ENCODE peak calls at places on chromosomes 11 and 22, in eight cellular contexts. One of them, this sample, is unnamed.

GRCh38 chr11:131864205-131864604 is 493.8 kb downstream of the NTM start:
- DNase-seq in T-cell: no peak
- DNase-seq in HTR-8/SVneo: no peak
- DNase-seq in activated CD8-positive, alpha-beta memory T cell treated with anti-CD3 and anti-CD28 coated beads, Interleukin-2, amount 50 U/mL, for 4 hours: no peak
- DNase-seq in LoVo: no peak
- DNase-seq in GM18507: no peak
- DNase-seq in stimulated activated CD4-positive, alpha-beta T cell treated with anti-CD3 and anti-CD28 coated beads, Interleukin-1b, Interleukin-23, amount 100 ng/mL, for 4 hours: no peak
- DNase-seq in fibroblast of lung: no peak
- DNase-seq in this sample: no peak

GRCh38 chr11:1767399-1768140 is 3.8 kb upstream of the CTSD start:
- DNase-seq in T-cell: no peak
- DNase-seq in activated CD8-positive, alpha-beta memory T cell treated with anti-CD3 and anti-CD28 coated beads, Interleukin-2, amount 50 U/mL, for 4 hours: no peak
- DNase-seq in fibroblast of lung: no peak
- DNase-seq in stimulated activated CD4-positive, alpha-beta T cell treated with anti-CD3 and anti-CD28 coated beads, Interleukin-1b, Interleukin-23, amount 100 ng/mL, for 4 hours: no peak
- DNase-seq in GM18507: no peak
- DNase-seq in HTR-8/SVneo: no peak
- DNase-seq in LoVo: no peak
- DNase-seq in this sample: no peak

GRCh38 chr11:17598700-17599459 is 51.8 kb downstream of the OTOG start:
- DNase-seq in activated CD8-positive, alpha-beta memory T cell treated with anti-CD3 and anti-CD28 coated beads, Interleukin-2, amount 50 U/mL, for 4 hours: peak
- DNase-seq in GM18507: peak
- DNase-seq in HTR-8/SVneo: peak
- DNase-seq in T-cell: peak
- DNase-seq in stimulated activated CD4-positive, alpha-beta T cell treated with anti-CD3 and anti-CD28 coated beads, Interleukin-1b, Interleukin-23, amount 100 ng/mL, for 4 hours: peak
- DNase-seq in fibroblast of lung: peak
- DNase-seq in LoVo: peak
- DNase-seq in this sample: peak

GRCh38 chr11:61488651-61489291 is 19.8 kb upstream of the LRRC10B start:
- DNase-seq in GM18507: no peak
- DNase-seq in activated CD8-positive, alpha-beta memory T cell treated with anti-CD3 and anti-CD28 coated beads, Interleukin-2, amount 50 U/mL, for 4 hours: no peak
- DNase-seq in fibroblast of lung: peak
- DNase-seq in HTR-8/SVneo: no peak
- DNase-seq in LoVo: no peak
- DNase-seq in stimulated activated CD4-positive, alpha-beta T cell treated with anti-CD3 and anti-CD28 coated beads, Interleukin-1b, Interleukin-23, amount 100 ng/mL, for 4 hours: no peak
- DNase-seq in T-cell: no peak
- DNase-seq in this sample: no peak

GRCh38 chr11:126870021-126870420 is 130.5 kb downstream of the KIRREL3 start:
- DNase-seq in LoVo: no peak
- DNase-seq in T-cell: no peak
- DNase-seq in activated CD8-positive, alpha-beta memory T cell treated with anti-CD3 and anti-CD28 coated beads, Interleukin-2, amount 50 U/mL, for 4 hours: no peak
- DNase-seq in fibroblast of lung: no peak
- DNase-seq in stimulated activated CD4-positive, alpha-beta T cell treated with anti-CD3 and anti-CD28 coated beads, Interleukin-1b, Interleukin-23, amount 100 ng/mL, for 4 hours: no peak
- DNase-seq in HTR-8/SVneo: peak
- DNase-seq in GM18507: no peak
- DNase-seq in this sample: no peak

GRCh38 chr22:50245214-50246072 is 620 bp upstream of the TUBGCP6 start:
- DNase-seq in LoVo: peak
- DNase-seq in fibroblast of lung: no peak
- DNase-seq in T-cell: no peak
- DNase-seq in HTR-8/SVneo: no peak
- DNase-seq in activated CD8-positive, alpha-beta memory T cell treated with anti-CD3 and anti-CD28 coated beads, Interleukin-2, amount 50 U/mL, for 4 hours: no peak
- DNase-seq in GM18507: no peak
- DNase-seq in stimulated activated CD4-positive, alpha-beta T cell treated with anti-CD3 and anti-CD28 coated beads, Interleukin-1b, Interleukin-23, amount 100 ng/mL, for 4 hours: no peak
- DNase-seq in this sample: no peak

GRCh38 chr22:44023404-44024287 is 456 bp upstream of the PARVB start:
- DNase-seq in activated CD8-positive, alpha-beta memory T cell treated with anti-CD3 and anti-CD28 coated beads, Interleukin-2, amount 50 U/mL, for 4 hours: peak
- DNase-seq in stimulated activated CD4-positive, alpha-beta T cell treated with anti-CD3 and anti-CD28 coated beads, Interleukin-1b, Interleukin-23, amount 100 ng/mL, for 4 hours: peak
- DNase-seq in HTR-8/SVneo: peak
- DNase-seq in T-cell: peak
- DNase-seq in LoVo: peak
- DNase-seq in fibroblast of lung: peak
- DNase-seq in GM18507: no peak
- DNase-seq in this sample: no peak

GRCh38 chr22:33909075-33909458 is 11.2 kb downstream of the LARGE1 start:
- DNase-seq in T-cell: no peak
- DNase-seq in fibroblast of lung: peak
- DNase-seq in HTR-8/SVneo: no peak
- DNase-seq in stimulated activated CD4-positive, alpha-beta T cell treated with anti-CD3 and anti-CD28 coated beads, Interleukin-1b, Interleukin-23, amount 100 ng/mL, for 4 hours: no peak
- DNase-seq in activated CD8-positive, alpha-beta memory T cell treated with anti-CD3 and anti-CD28 coated beads, Interleukin-2, amount 50 U/mL, for 4 hours: no peak
- DNase-seq in LoVo: no peak
- DNase-seq in GM18507: no peak
- DNase-seq in this sample: no peak

GRCh38 chr22:49093192-49093880 is 734.3 kb downstream of the BRD1 start:
- DNase-seq in LoVo: no peak
- DNase-seq in HTR-8/SVneo: no peak
- DNase-seq in fibroblast of lung: no peak
- DNase-seq in stimulated activated CD4-positive, alpha-beta T cell treated with anti-CD3 and anti-CD28 coated beads, Interleukin-1b, Interleukin-23, amount 100 ng/mL, for 4 hours: no peak
- DNase-seq in GM18507: no peak
- DNase-seq in activated CD8-positive, alpha-beta memory T cell treated with anti-CD3 and anti-CD28 coated beads, Interleukin-2, amount 50 U/mL, for 4 hours: no peak
- DNase-seq in T-cell: no peak
- DNase-seq in this sample: no peak

GRCh38 chr11:17475666-17476316 is 854 bp downstream of the ABCC8 start:
- DNase-seq in LoVo: no peak
- DNase-seq in stimulated activated CD4-positive, alpha-beta T cell treated with anti-CD3 and anti-CD28 coated beads, Interleukin-1b, Interleukin-23, amount 100 ng/mL, for 4 hours: no peak
- DNase-seq in HTR-8/SVneo: no peak
- DNase-seq in activated CD8-positive, alpha-beta memory T cell treated with anti-CD3 and anti-CD28 coated beads, Interleukin-2, amount 50 U/mL, for 4 hours: no peak
- DNase-seq in T-cell: no peak
- DNase-seq in fibroblast of lung: no peak
- DNase-seq in GM18507: no peak
- DNase-seq in this sample: no peak

GRCh38 chr11:910044-910588 is 494 bp downstream of the CHID1 start:
- DNase-seq in GM18507: no peak
- DNase-seq in fibroblast of lung: no peak
- DNase-seq in stimulated activated CD4-positive, alpha-beta T cell treated with anti-CD3 and anti-CD28 coated beads, Interleukin-1b, Interleukin-23, amount 100 ng/mL, for 4 hours: no peak
- DNase-seq in HTR-8/SVneo: peak
- DNase-seq in activated CD8-positive, alpha-beta memory T cell treated with anti-CD3 and anti-CD28 coated beads, Interleukin-2, amount 50 U/mL, for 4 hours: peak
- DNase-seq in T-cell: no peak
- DNase-seq in LoVo: no peak
- DNase-seq in this sample: no peak

GRCh38 chr11:44987506-44987905 is 36.8 kb upstream of the TP53I11 start:
- DNase-seq in LoVo: no peak
- DNase-seq in HTR-8/SVneo: no peak
- DNase-seq in activated CD8-positive, alpha-beta memory T cell treated with anti-CD3 and anti-CD28 coated beads, Interleukin-2, amount 50 U/mL, for 4 hours: no peak
- DNase-seq in stimulated activated CD4-positive, alpha-beta T cell treated with anti-CD3 and anti-CD28 coated beads, Interleukin-1b, Interleukin-23, amount 100 ng/mL, for 4 hours: no peak
- DNase-seq in GM18507: no peak
- DNase-seq in fibroblast of lung: no peak
- DNase-seq in T-cell: no peak
- DNase-seq in this sample: no peak

GRCh38 chr11:87035976-87036583 is 1.7 kb upstream of the TMEM135 start:
- DNase-seq in HTR-8/SVneo: no peak
- DNase-seq in LoVo: no peak
- DNase-seq in GM18507: no peak
- DNase-seq in T-cell: no peak
- DNase-seq in fibroblast of lung: no peak
- DNase-seq in stimulated activated CD4-positive, alpha-beta T cell treated with anti-CD3 and anti-CD28 coated beads, Interleukin-1b, Interleukin-23, amount 100 ng/mL, for 4 hours: no peak
- DNase-seq in activated CD8-positive, alpha-beta memory T cell treated with anti-CD3 and anti-CD28 coated beads, Interleukin-2, amount 50 U/mL, for 4 hours: no peak
- DNase-seq in this sample: no peak

GRCh38 chr11:61639816-61640443 is 40.3 kb upstream of the DAGLA start:
- DNase-seq in HTR-8/SVneo: no peak
- DNase-seq in T-cell: no peak
- DNase-seq in stimulated activated CD4-positive, alpha-beta T cell treated with anti-CD3 and anti-CD28 coated beads, Interleukin-1b, Interleukin-23, amount 100 ng/mL, for 4 hours: no peak
- DNase-seq in activated CD8-positive, alpha-beta memory T cell treated with anti-CD3 and anti-CD28 coated beads, Interleukin-2, amount 50 U/mL, for 4 hours: no peak
- DNase-seq in GM18507: no peak
- DNase-seq in fibroblast of lung: peak
- DNase-seq in LoVo: no peak
- DNase-seq in this sample: no peak

GRCh38 chr11:123330071-123330470 is 100.0 kb upstream of the GRAMD1B start:
- DNase-seq in LoVo: no peak
- DNase-seq in GM18507: no peak
- DNase-seq in activated CD8-positive, alpha-beta memory T cell treated with anti-CD3 and anti-CD28 coated beads, Interleukin-2, amount 50 U/mL, for 4 hours: no peak
- DNase-seq in stimulated activated CD4-positive, alpha-beta T cell treated with anti-CD3 and anti-CD28 coated beads, Interleukin-1b, Interleukin-23, amount 100 ng/mL, for 4 hours: no peak
- DNase-seq in T-cell: no peak
- DNase-seq in HTR-8/SVneo: no peak
- DNase-seq in fibroblast of lung: no peak
- DNase-seq in this sample: no peak

GRCh38 chr11:133656100-133656635 is 123.9 kb upstream of the OPCML start:
- DNase-seq in T-cell: no peak
- DNase-seq in stimulated activated CD4-positive, alpha-beta T cell treated with anti-CD3 and anti-CD28 coated beads, Interleukin-1b, Interleukin-23, amount 100 ng/mL, for 4 hours: no peak
- DNase-seq in GM18507: no peak
- DNase-seq in LoVo: no peak
- DNase-seq in activated CD8-positive, alpha-beta memory T cell treated with anti-CD3 and anti-CD28 coated beads, Interleukin-2, amount 50 U/mL, for 4 hours: no peak
- DNase-seq in fibroblast of lung: no peak
- DNase-seq in HTR-8/SVneo: no peak
- DNase-seq in this sample: no peak

GRCh38 chr22:30328466-30329049 is 1.8 kb upstream of the TBC1D10A start:
- DNase-seq in activated CD8-positive, alpha-beta memory T cell treated with anti-CD3 and anti-CD28 coated beads, Interleukin-2, amount 50 U/mL, for 4 hours: no peak
- DNase-seq in GM18507: no peak
- DNase-seq in stimulated activated CD4-positive, alpha-beta T cell treated with anti-CD3 and anti-CD28 coated beads, Interleukin-1b, Interleukin-23, amount 100 ng/mL, for 4 hours: no peak
- DNase-seq in T-cell: no peak
- DNase-seq in LoVo: no peak
- DNase-seq in HTR-8/SVneo: no peak
- DNase-seq in fibroblast of lung: no peak
- DNase-seq in this sample: no peak

GRCh38 chr11:17019231-17019630 is 5.0 kb upstream of the PLEKHA7 start:
- DNase-seq in GM18507: no peak
- DNase-seq in activated CD8-positive, alpha-beta memory T cell treated with anti-CD3 and anti-CD28 coated beads, Interleukin-2, amount 50 U/mL, for 4 hours: no peak
- DNase-seq in T-cell: no peak
- DNase-seq in LoVo: no peak
- DNase-seq in stimulated activated CD4-positive, alpha-beta T cell treated with anti-CD3 and anti-CD28 coated beads, Interleukin-1b, Interleukin-23, amount 100 ng/mL, for 4 hours: no peak
- DNase-seq in fibroblast of lung: no peak
- DNase-seq in HTR-8/SVneo: no peak
- DNase-seq in this sample: no peak

GRCh38 chr22:24165673-24166072 is 15.6 kb upstream of the SUSD2 start:
- DNase-seq in activated CD8-positive, alpha-beta memory T cell treated with anti-CD3 and anti-CD28 coated beads, Interleukin-2, amount 50 U/mL, for 4 hours: no peak
- DNase-seq in LoVo: no peak
- DNase-seq in stimulated activated CD4-positive, alpha-beta T cell treated with anti-CD3 and anti-CD28 coated beads, Interleukin-1b, Interleukin-23, amount 100 ng/mL, for 4 hours: no peak
- DNase-seq in GM18507: no peak
- DNase-seq in fibroblast of lung: peak
- DNase-seq in HTR-8/SVneo: no peak
- DNase-seq in T-cell: no peak
- DNase-seq in this sample: no peak

GRCh38 chr11:28606930-28607329 is 498.7 kb downstream of the METTL15 start:
- DNase-seq in GM18507: no peak
- DNase-seq in fibroblast of lung: no peak
- DNase-seq in activated CD8-positive, alpha-beta memory T cell treated with anti-CD3 and anti-CD28 coated beads, Interleukin-2, amount 50 U/mL, for 4 hours: no peak
- DNase-seq in LoVo: no peak
- DNase-seq in HTR-8/SVneo: peak
- DNase-seq in stimulated activated CD4-positive, alpha-beta T cell treated with anti-CD3 and anti-CD28 coated beads, Interleukin-1b, Interleukin-23, amount 100 ng/mL, for 4 hours: no peak
- DNase-seq in T-cell: no peak
- DNase-seq in this sample: no peak

GRCh38 chr11:124285610-124286344 is 28.0 kb downstream of the OR8D1 start:
- DNase-seq in stimulated activated CD4-positive, alpha-beta T cell treated with anti-CD3 and anti-CD28 coated beads, Interleukin-1b, Interleukin-23, amount 100 ng/mL, for 4 hours: no peak
- DNase-seq in GM18507: no peak
- DNase-seq in activated CD8-positive, alpha-beta memory T cell treated with anti-CD3 and anti-CD28 coated beads, Interleukin-2, amount 50 U/mL, for 4 hours: no peak
- DNase-seq in fibroblast of lung: peak
- DNase-seq in T-cell: no peak
- DNase-seq in LoVo: no peak
- DNase-seq in HTR-8/SVneo: no peak
- DNase-seq in this sample: no peak

This sample was measured in D721Med.